ENCODE peak calls at places on chromosomes 11 and 22, in four cellular contexts. K is Kasumi-1, I is uterus, R is T-helper 9 cell. N is an unnamed sample.

GRCh38 chr11:44595964-44596381 is 30.5 kb downstream of the CD82 start:
- DNase-seq in K (no peak), I (no peak), R (no peak), N (no peak)

GRCh38 chr11:100687630-100688395 is 725 bp downstream of the ARHGAP42 start:
- DNase-seq in K (peak), I (peak), R (no peak), N (no peak)

GRCh38 chr11:77096591-77097019 is 6.0 kb upstream of the OMP start:
- DNase-seq in K (no peak), I (no peak), R (no peak), N (no peak)

GRCh38 chr11:130612291-130612802 is 163.9 kb downstream of the ADAMTS15 start:
- DNase-seq in K (no peak), I (no peak), R (no peak), N (no peak)

GRCh38 chr11:86999859-87000753 is 37.6 kb upstream of the TMEM135 start:
- DNase-seq in K (no peak), I (no peak), R (no peak), N (no peak)

GRCh38 chr11:67468835-67469811 is at the start of gene TMEM134:
- DNase-seq in K (peak), I (peak), R (peak), N (peak)

GRCh38 chr11:35927067-35927466 is 16.8 kb upstream of the LDLRAD3 start:
- DNase-seq in K (no peak), I (no peak), R (no peak), N (no peak)

GRCh38 chr22:17131686-17132085 is 10.5 kb upstream of the TMEM121B start:
- DNase-seq in K (no peak), I (no peak), R (no peak), N (no peak)

GRCh38 chr11:85863855-85864254 is 8.7 kb downstream of the CCDC83 start:
- DNase-seq in K (no peak), I (no peak), R (no peak), N (no peak)

GRCh38 chr11:37370817-37371216 is 772.8 kb upstream of the RAG2 start:
- DNase-seq in K (no peak), I (no peak), R (no peak), N (no peak)

GRCh38 chr11:46127150-46127638 is 5.9 kb upstream of the PHF21A start:
- DNase-seq in K (peak), I (no peak), R (peak), N (peak)

GRCh38 chr22:37822079-37822833 is 926 bp upstream of the GALR3 start:
- DNase-seq in K (no peak), I (no peak), R (no peak), N (no peak)

GRCh38 chr11:65219930-65220213 is 38.1 kb downstream of the CAPN1 start:
- DNase-seq in K (no peak), I (peak), R (no peak), N (no peak)

GRCh38 chr22:44399196-44399837 is 86.6 kb upstream of the SHISAL1 start:
- DNase-seq in K (no peak), I (peak), R (no peak), N (no peak)

GRCh38 chr22:37601540-37602442 is 6.8 kb upstream of the GGA1 start:
- DNase-seq in K (peak), I (no peak), R (no peak), N (no peak)

GRCh38 chr22:20783844-20784723 is 10.2 kb downstream of the SERPIND1 start:
- DNase-seq in K (peak), I (peak), R (peak), N (peak)

GRCh38 chr22:17974087-17974486 is 50.3 kb downstream of the MICAL3 start:
- DNase-seq in K (no peak), I (no peak), R (no peak), N (no peak)

GRCh38 chr11:75230621-75231020 is 10.0 kb upstream of the TPBGL start:
- DNase-seq in K (no peak), I (no peak), R (no peak), N (no peak)

GRCh38 chr11:70707821-70708220 is 309.5 kb downstream of the CTTN start:
- DNase-seq in K (no peak), I (no peak), R (no peak), N (no peak)